ENCODE peak calls at places on chromosomes 2 and 18, in five cellular contexts. V is GM23338, S is HepG2, H is SK-N-SH, T is HCT116. B is an unnamed sample.
A peak's percentile ranks its signal among the peaks of the same experiment; 100 is the strongest.

GRCh38 chr2:10813085-10813748 is 632 bp upstream of the PDIA6 start:
- DNase-seq in V (no peak), S (no peak), H (no peak), T (no peak), B (no peak)

GRCh38 chr2:214774108-214774507 is 35.4 kb downstream of the BARD1 start:
- DNase-seq in V (no peak), S (no peak), H (no peak), T (no peak), B (no peak)

GRCh38 chr2:33202641-33203345 is 256.0 kb downstream of the LTBP1 start:
- DNase-seq in V (no peak), S (no peak), H (no peak), T (no peak), B (no peak)

GRCh38 chr2:48199076-48199475 is 292.8 kb upstream of the FBXO11 start:
- DNase-seq in V (peak; percentile 21), S (no peak), H (no peak), T (no peak), B (no peak)

GRCh38 chr18:59301974-59302373 is 16.5 kb downstream of the CPLX4 start:
- DNase-seq in V (no peak), S (no peak), H (no peak), T (no peak), B (no peak)

GRCh38 chr2:177282787-177283533 is 18.4 kb upstream of the NFE2L2 start:
- DNase-seq in V (no peak), S (no peak), H (no peak), T (no peak), B (no peak)

GRCh38 chr2:166888180-166888579 is at the start of gene XIRP2:
- DNase-seq in V (no peak), S (no peak), H (no peak), T (no peak), B (no peak)

GRCh38 chr2:231648579-231649174 is 56.0 kb downstream of the TEX44 start:
- DNase-seq in V (peak; percentile 82), S (peak; percentile 65), H (peak; percentile 85), T (peak; percentile 78), B (peak; percentile 73)

GRCh38 chr2:239467956-239468490 is 67.2 kb upstream of the HDAC4 start:
- DNase-seq in V (no peak), S (no peak), H (no peak), T (no peak), B (no peak)

GRCh38 chr2:239471011-239471792 is 70.4 kb upstream of the HDAC4 start:
- DNase-seq in V (no peak), S (no peak), H (no peak), T (no peak), B (no peak)

GRCh38 chr2:239470151-239470900 is 69.5 kb upstream of the HDAC4 start:
- DNase-seq in V (no peak), S (no peak), H (no peak), T (no peak), B (no peak)

GRCh38 chr2:239468491-239469017 is 67.7 kb upstream of the HDAC4 start:
- DNase-seq in V (no peak), S (no peak), H (no peak), T (no peak), B (no peak)

GRCh38 chr2:239469101-239469960 is 68.5 kb upstream of the HDAC4 start:
- DNase-seq in V (no peak), S (no peak), H (no peak), T (no peak), B (no peak)
- H3K27me3 ChIP-seq in V (no peaks in the 10 kb centered on the region), S (peaks cover 43% of the 10 kb centered on the region), H (no peaks in the 10 kb centered on the region), T (peaks cover 15% of the 10 kb centered on the region), B (no peaks in the 10 kb centered on the region)

DNA sequence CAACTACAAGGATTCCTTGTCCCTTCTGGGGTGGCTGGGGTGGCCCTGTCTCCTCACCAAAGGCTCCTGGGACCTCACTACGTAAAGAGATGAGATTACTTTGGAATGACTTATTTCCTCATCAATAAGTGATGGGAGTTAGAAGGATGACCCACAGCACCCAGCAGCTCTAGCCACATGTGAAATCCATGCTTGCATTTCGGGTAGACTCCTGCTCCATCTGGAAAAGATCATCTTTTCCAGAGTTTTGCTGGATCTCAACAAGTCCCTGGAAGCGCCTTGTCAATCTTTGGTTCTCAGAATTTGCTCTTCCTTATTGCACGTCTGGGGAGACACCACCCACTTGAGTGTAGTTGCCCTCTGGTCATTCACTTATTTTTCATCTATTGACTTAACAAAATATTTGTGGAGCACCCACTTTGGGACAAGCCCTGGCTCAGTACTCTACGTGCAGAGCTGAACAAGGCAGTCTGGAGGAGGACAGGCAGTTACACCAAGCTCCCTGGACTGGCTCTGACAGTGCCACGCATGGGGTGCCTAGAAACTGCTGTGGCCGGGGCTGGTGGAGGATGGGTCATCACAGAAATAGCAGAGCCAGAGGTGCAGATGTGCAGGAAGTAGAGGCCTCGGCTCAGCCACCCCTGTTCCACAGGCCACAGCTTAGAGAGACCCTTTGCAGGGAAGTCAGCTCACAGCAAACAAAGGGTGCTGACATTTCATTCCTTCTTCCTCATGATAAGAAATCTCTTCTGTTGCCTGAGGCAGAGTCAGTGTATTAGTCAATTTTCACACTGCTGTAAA is 143.4 kb downstream of the SEPTIN10 start:
- DNase-seq in V (no peak), S (no peak), H (no peak), T (peak; percentile 8), B (peak; percentile 96)
- TF ChIP-seq REST in V (no peak), S (no peak), H (no peak), T (no peak), B (peak; percentile 35)

GRCh38 chr2:240818543-240819403 is 1.2 kb downstream of the KIF1A start:
- DNase-seq in V (peak; percentile 74), S (no peak), H (peak; percentile 76), T (no peak), B (no peak)
- H3K27me3 ChIP-seq in V (peaks cover 24% of the 10 kb centered on the region), S (peaks cover 62% of the 10 kb centered on the region), H (peaks cover 36% of the 10 kb centered on the region), T (no peaks in the 10 kb centered on the region), B (peaks cover 45% of the 10 kb centered on the region)

DNA sequence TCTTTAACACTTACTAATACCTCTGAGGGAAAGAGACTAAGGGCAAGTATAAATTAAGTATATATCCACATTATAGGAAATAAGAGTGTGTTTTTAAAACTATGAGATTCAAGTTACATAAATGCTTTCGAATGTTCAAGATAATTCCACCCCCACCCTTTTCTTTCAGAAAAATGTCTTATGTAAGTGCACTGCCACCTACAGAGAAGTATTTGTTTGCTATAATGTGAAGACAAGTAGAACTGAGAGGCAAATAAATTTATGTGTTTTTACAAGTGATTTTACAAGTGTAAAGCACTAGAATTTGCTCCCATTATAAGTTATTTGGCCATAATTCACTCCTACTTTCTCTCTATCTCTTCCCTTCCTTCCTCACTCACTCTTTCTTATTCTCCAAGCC is 99.9 kb upstream of the CRACDL start:
- DNase-seq in V (no peak), S (no peak), H (no peak), T (no peak), B (no peak)
- TF ChIP-seq REST in V (no peak), S (no peak), H (no peak), T (no peak), B (no peak)

DNA sequence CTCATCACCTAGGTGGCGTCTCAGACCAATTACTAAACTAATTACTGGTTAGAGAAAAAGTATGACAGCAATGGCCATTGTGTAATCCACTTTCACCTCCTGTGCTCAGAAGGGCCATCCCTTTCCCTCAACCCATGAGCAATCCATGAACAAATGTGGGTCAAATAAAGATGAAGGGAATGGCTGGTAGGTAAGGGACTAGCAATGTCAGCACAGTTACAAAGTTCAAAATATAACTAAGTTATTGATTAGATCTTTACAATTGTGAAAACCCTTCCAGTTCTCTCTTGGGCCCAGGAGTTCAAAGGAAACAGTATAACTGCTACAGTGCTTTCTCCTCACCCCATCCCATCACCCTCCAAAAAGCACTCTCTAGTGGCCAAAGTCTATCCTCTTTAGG is 98.3 kb downstream of the DTNA start:
- DNase-seq in V (no peak), S (peak; percentile 5), H (no peak), T (no peak), B (no peak)
- H3K27me3 ChIP-seq in V (no peaks in the 10 kb centered on the region), S (no peaks in the 10 kb centered on the region), H (no peaks in the 10 kb centered on the region), T (no peaks in the 10 kb centered on the region), B (no peaks in the 10 kb centered on the region)

GRCh38 chr2:151306621-151307020 is 17.2 kb upstream of the NMI start:
- DNase-seq in V (no peak), S (no peak), H (no peak), T (no peak), B (no peak)

GRCh38 chr2:151305129-151305691 is 15.7 kb upstream of the NMI start:
- DNase-seq in V (no peak), S (no peak), H (no peak), T (no peak), B (no peak)

GRCh38 chr2:151299940-151300539 is 10.6 kb upstream of the NMI start:
- DNase-seq in V (no peak), S (no peak), H (no peak), T (no peak), B (no peak)

GRCh38 chr2:151302286-151302878 is 12.9 kb upstream of the NMI start:
- DNase-seq in V (no peak), S (no peak), H (no peak), T (no peak), B (no peak)

DNA sequence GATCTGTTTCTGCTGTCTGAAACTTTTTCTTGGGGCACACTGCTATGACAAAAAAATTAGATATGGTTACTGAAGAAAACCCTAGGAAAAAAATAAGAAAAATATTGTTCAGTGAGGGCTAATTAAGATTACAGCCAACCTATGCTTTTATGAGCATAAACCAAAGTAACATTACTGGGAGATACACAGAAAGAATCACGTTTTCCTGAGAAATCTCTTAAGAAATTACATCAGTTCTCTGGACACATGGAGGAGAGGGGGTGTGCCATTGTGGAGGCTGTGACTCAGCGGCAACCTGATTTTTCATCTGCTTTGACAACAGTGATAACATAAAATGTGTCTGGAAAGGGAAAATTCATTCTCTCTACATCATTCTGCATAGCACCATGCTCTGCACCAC is 13.4 kb upstream of the NMI start:
- DNase-seq in V (no peak), S (no peak), H (no peak), T (no peak), B (no peak)
- TF ChIP-seq REST in V (no peak), S (no peak), H (no peak), T (no peak), B (no peak)

GRCh38 chr2:66440692-66441091 is 5.8 kb downstream of the MEIS1 start:
- DNase-seq in V (peak; percentile 48), S (no peak), H (no peak), T (no peak), B (no peak)
- H3K27me3 ChIP-seq in V (peaks cover 100% of the 10 kb centered on the region), S (no peaks in the 10 kb centered on the region), H (no peaks in the 10 kb centered on the region), T (no peaks in the 10 kb centered on the region), B (peaks cover 55% of the 10 kb centered on the region)

DNA sequence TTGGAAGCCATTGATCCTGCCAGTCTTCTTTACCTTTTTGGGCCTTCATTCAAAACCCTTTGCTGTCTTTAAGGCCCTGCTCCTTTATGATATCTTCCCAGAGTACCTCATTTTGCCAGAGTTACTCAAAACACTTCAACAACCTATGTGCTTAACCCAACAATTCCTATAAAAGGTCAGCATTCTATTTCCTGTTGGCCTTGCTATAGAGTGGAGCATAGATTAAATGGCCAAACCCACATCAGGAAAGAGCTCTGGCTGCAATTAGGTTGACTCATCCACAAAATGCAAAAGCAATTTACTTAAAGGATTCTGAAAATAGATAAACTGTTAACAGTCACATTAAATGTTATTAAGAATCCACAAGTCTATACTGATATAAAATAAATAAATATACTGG is 21.2 kb downstream of the MRPL33 start:
- DNase-seq in V (no peak), S (no peak), H (no peak), T (no peak), B (no peak)
- TF ChIP-seq REST in V (no peak), S (no peak), H (no peak), T (no peak), B (no peak)

B was measured in HL-60.